ENCODE peak calls at places on chromosomes 3 and 15, in nine cellular contexts. A is cardiac muscle cell, K is psoas muscle, H is A549, G is foreskin fibroblast, R is GOT3, C is activated B cell treated with CpG ODN at 0.5 μM for 24 hours, J is fibroblast of mammary gland, S is T-cell. L is an unnamed sample.

GRCh38 chr15:58512522-58512921 is 80.7 kb downstream of the LIPC start:
- DNase-seq in A (no peak), K (no peak), H (no peak), G (no peak), R (no peak), C (no peak), J (no peak), S (no peak), L (no peak)

GRCh38 chr15:70863450-70864218 is 9.7 kb upstream of the LARP6 start:
- DNase-seq in A (no peak), K (no peak), H (peak; percentile 83), G (peak; percentile 77), R (no peak), C (no peak), J (peak; percentile 85), S (no peak), L (no peak)

GRCh38 chr3:60053518-60054265 is 1003.9 kb upstream of the CFAP20DC start:
- DNase-seq in A (no peak), K (no peak), H (no peak), G (no peak), R (no peak), C (no peak), J (peak; percentile 38), S (no peak), L (no peak)

GRCh38 chr15:96470682-96471290 is 140.3 kb downstream of the NR2F2 start:
- DNase-seq in A (no peak), K (no peak), H (no peak), G (no peak), R (no peak), C (no peak), J (no peak), S (no peak), L (no peak)

GRCh38 chr15:26082833-26083174 is 219.7 kb upstream of the ATP10A start:
- DNase-seq in A (no peak), K (no peak), H (no peak), G (no peak), R (no peak), C (no peak), J (no peak), S (no peak), L (no peak)

GRCh38 chr3:50675179-50676030 is 678 bp downstream of the DOCK3 start:
- DNase-seq in A (peak; percentile 60), K (peak; percentile 33), H (no peak), G (no peak), R (no peak), C (peak; percentile 41), J (no peak), S (peak; percentile 25), L (peak; percentile 49)

GRCh38 chr3:151268267-151269235 is 9.8 kb downstream of the P2RY14 start:
- DNase-seq in A (no peak), K (no peak), H (no peak), G (no peak), R (no peak), C (no peak), J (no peak), S (no peak), L (no peak)

GRCh38 chr15:88218557-88219214 is 37.9 kb downstream of the NTRK3 start:
- DNase-seq in A (no peak), K (no peak), H (no peak), G (no peak), R (no peak), C (no peak), J (no peak), S (no peak), L (no peak)

GRCh38 chr3:50657816-50658215 is 16.9 kb upstream of the DOCK3 start:
- DNase-seq in A (no peak), K (no peak), H (no peak), G (no peak), R (no peak), C (no peak), J (no peak), S (no peak), L (no peak)

GRCh38 chr3:72582211-72582878 is 265.9 kb downstream of the SHQ1 start:
- DNase-seq in A (no peak), K (no peak), H (no peak), G (no peak), R (no peak), C (no peak), J (no peak), S (no peak), L (peak; percentile 73)

GRCh38 chr3:3170998-3171397 is 8.5 kb downstream of the CRBN start:
- DNase-seq in A (peak; percentile 12), K (no peak), H (peak; percentile 21), G (peak; percentile 7), R (no peak), C (no peak), J (peak; percentile 49), S (no peak), L (no peak)

GRCh38 chr3:50652709-50653108 is 22.0 kb upstream of the DOCK3 start:
- DNase-seq in A (peak; percentile 46), K (peak; percentile 47), H (peak; percentile 16), G (no peak), R (no peak), C (peak; percentile 33), J (peak; percentile 19), S (peak; percentile 35), L (peak; percentile 74)

GRCh38 chr3:140636452-140637138 is 41.3 kb upstream of the TRIM42 start:
- DNase-seq in A (no peak), K (no peak), H (no peak), G (no peak), R (no peak), C (no peak), J (peak; percentile 51), S (no peak), L (no peak)

GRCh38 chr15:100783296-100783695 is 96.3 kb upstream of the ALDH1A3 start:
- DNase-seq in A (no peak), K (no peak), H (no peak), G (no peak), R (no peak), C (no peak), J (no peak), S (no peak), L (no peak)

GRCh38 chr15:28994142-28994829 is 108.5 kb downstream of the APBA2 start:
- DNase-seq in A (no peak), K (no peak), H (no peak), G (no peak), R (no peak), C (no peak), J (no peak), S (peak; percentile 35), L (no peak)

GRCh38 chr3:150169279-150169970 is 198.7 kb upstream of the PFN2 start:
- DNase-seq in A (no peak), K (no peak), H (no peak), G (no peak), R (no peak), C (no peak), J (no peak), S (no peak), L (no peak)

GRCh38 chr15:31525296-31525695 is 198.7 kb downstream of the KLF13 start:
- DNase-seq in A (no peak), K (no peak), H (no peak), G (no peak), R (no peak), C (no peak), J (no peak), S (no peak), L (no peak)

GRCh38 chr3:182567666-182568065 is 225.6 kb upstream of the ATP11B start:
- DNase-seq in A (no peak), K (no peak), H (no peak), G (no peak), R (no peak), C (no peak), J (no peak), S (no peak), L (no peak)

GRCh38 chr3:73363093-73363492 is 261.6 kb downstream of the PDZRN3 start:
- DNase-seq in A (no peak), K (no peak), H (no peak), G (no peak), R (no peak), C (no peak), J (no peak), S (no peak), L (no peak)

L was measured in GM13976.